ENCODE peak calls at places on chromosomes 11 and 22, in seven cellular contexts. U is WTC11; F is amniotic stem cell; O is myocyte; C is transverse colon; V is Right ventricle myocardium inferior; D is activated CD4-positive, alpha-beta T cell treated with anti-CD3 and anti-CD28 coated beads, Interleukin-2, amount 50 U/mL, for 1 hour. R is an unnamed sample.

GRCh38 chr22:17576475-17576874 is 13.2 kb downstream of the SLC25A18 start:
- DNase-seq in U (no peak), F (no peak), O (peak), C (no peak), V (no peak), D (no peak), R (peak)

GRCh38 chr11:32893947-32894827 is 1.6 kb downstream of the QSER1 start:
- DNase-seq in U (no peak), F (peak), O (peak), C (peak), V (no peak), D (no peak), R (peak)

GRCh38 chr11:12182650-12183511 is 72.5 kb downstream of the MICAL2 start:
- DNase-seq in U (no peak), F (peak), O (peak), C (no peak), V (no peak), D (no peak), R (peak)

GRCh38 chr11:45147871-45148270 is 1.4 kb downstream of the PRDM11 start:
- DNase-seq in U (no peak), F (no peak), O (no peak), C (no peak), V (no peak), D (no peak), R (no peak)

GRCh38 chr22:30010789-30011405 is 69.4 kb upstream of the HORMAD2 start:
- DNase-seq in U (no peak), F (no peak), O (no peak), C (no peak), V (no peak), D (no peak), R (no peak)

GRCh38 chr11:61505640-61506155 is 2.9 kb upstream of the LRRC10B start:
- DNase-seq in U (no peak), F (peak), O (no peak), C (no peak), V (peak), D (no peak), R (no peak)

GRCh38 chr11:18106688-18107087 is 806 bp upstream of the SAAL1 start:
- DNase-seq in U (no peak), F (no peak), O (no peak), C (no peak), V (no peak), D (no peak), R (peak)

GRCh38 chr22:30694638-30695350 is at the start of gene OSBP2:
- DNase-seq in U (peak), F (no peak), O (peak), C (peak), V (no peak), D (peak), R (no peak)

GRCh38 chr11:727859-728748 is 19.2 kb upstream of the TALDO1 start:
- DNase-seq in U (peak), F (peak), O (peak), C (peak), V (peak), D (peak), R (peak)

GRCh38 chr11:1966531-1966930 is 19.4 kb downstream of the MRPL23 start:
- DNase-seq in U (no peak), F (no peak), O (no peak), C (no peak), V (no peak), D (no peak), R (no peak)

GRCh38 chr11:87097582-87097981 is 59.8 kb downstream of the TMEM135 start:
- DNase-seq in U (peak), F (no peak), O (peak), C (peak), V (no peak), D (peak), R (peak)

GRCh38 chr11:128437137-128437536 is 150.2 kb downstream of the ETS1 start:
- DNase-seq in U (no peak), F (peak), O (no peak), C (no peak), V (no peak), D (no peak), R (no peak)

GRCh38 chr11:34653031-34653430 is 32.1 kb downstream of the EHF start:
- DNase-seq in U (no peak), F (no peak), O (no peak), C (no peak), V (no peak), D (no peak), R (no peak)

GRCh38 chr22:37330200-37331033 is 48.1 kb downstream of the CYTH4 start:
- DNase-seq in U (peak), F (no peak), O (no peak), C (peak), V (peak), D (peak), R (peak)

GRCh38 chr22:23245045-23245798 is 64.9 kb downstream of the BCR start:
- DNase-seq in U (no peak), F (no peak), O (peak), C (no peak), V (no peak), D (no peak), R (peak)

GRCh38 chr11:129960216-129961214 is 42.1 kb downstream of the PRDM10 start:
- DNase-seq in U (no peak), F (peak), O (peak), C (no peak), V (no peak), D (no peak), R (peak)

GRCh38 chr11:114987171-114987760 is 308.9 kb downstream of the NXPE2 start:
- DNase-seq in U (no peak), F (no peak), O (no peak), C (no peak), V (no peak), D (no peak), R (no peak)

GRCh38 chr11:115128226-115128625 is 376.0 kb downstream of the CADM1 start:
- DNase-seq in U (no peak), F (no peak), O (no peak), C (no peak), V (no peak), D (no peak), R (no peak)

GRCh38 chr11:46367244-46367915 is 14.1 kb upstream of the MDK start:
- DNase-seq in U (peak), F (no peak), O (peak), C (peak), V (peak), D (peak), R (peak)

GRCh38 chr11:11395126-11395525 is 42.1 kb upstream of the CSNK2A3 start:
- DNase-seq in U (no peak), F (no peak), O (no peak), C (no peak), V (no peak), D (no peak), R (no peak)

GRCh38 chr11:123085497-123085896 is 23.6 kb upstream of the HSPA8 start:
- DNase-seq in U (no peak), F (no peak), O (no peak), C (no peak), V (no peak), D (no peak), R (no peak)

GRCh38 chr11:69660001-69660500 is 15.1 kb downstream of the LTO1 start:
- DNase-seq in U (no peak), F (no peak), O (no peak), C (no peak), V (no peak), D (no peak), R (no peak)

R was measured in LHCN-M2.